ENCODE peak calls at places on chromosomes 6 and 20, in five cellular contexts. I is A549, W is astrocyte of the spinal cord, Y is heart left ventricle, X is right lobe of liver. C is an unnamed sample.

GRCh38 chr6:137904822-137905617 is 38.0 kb downstream of the TNFAIP3 start:
- DNase-seq in I (no peak), W (peak; percentile 26), Y (peak; percentile 23), X (no peak), C (no peak)

GRCh38 chr6:7176208-7176607 is 68.4 kb downstream of the RREB1 start:
- DNase-seq in I (no peak), W (no peak), Y (no peak), X (no peak), C (no peak)

GRCh38 chr20:58199058-58199457 is 29.4 kb downstream of the ANKRD60 start:
- DNase-seq in I (no peak), W (no peak), Y (peak; percentile 25), X (no peak), C (no peak)

GRCh38 chr20:58096880-58097813 is 131.3 kb downstream of the ANKRD60 start:
- DNase-seq in I (no peak), W (no peak), Y (no peak), X (no peak), C (no peak)

GRCh38 chr20:51127713-51128112 is 104.8 kb upstream of the KCNG1 start:
- DNase-seq in I (no peak), W (no peak), Y (no peak), X (no peak), C (no peak)

GRCh38 chr6:125306756-125307149 is 5.0 kb upstream of the HDDC2 start:
- DNase-seq in I (no peak), W (no peak), Y (no peak), X (no peak), C (no peak)

GRCh38 chr6:13795041-13795748 is 19.2 kb downstream of the MCUR1 start:
- DNase-seq in I (peak; percentile 72), W (peak; percentile 82), Y (peak; percentile 79), X (peak; percentile 75), C (no peak)

GRCh38 chr20:7741866-7742265 is 198.4 kb downstream of the HAO1 start:
- DNase-seq in I (no peak), W (no peak), Y (no peak), X (no peak), C (no peak)

GRCh38 chr20:48017504-48017903 is 232.2 kb upstream of the SULF2 start:
- DNase-seq in I (no peak), W (no peak), Y (no peak), X (no peak), C (no peak)

GRCh38 chr6:31559958-31560696 is 12.0 kb upstream of the LTA start:
- DNase-seq in I (peak; percentile 12), W (peak; percentile 55), Y (peak; percentile 85), X (peak; percentile 78), C (peak; percentile 39)

GRCh38 chr20:37308098-37309050 is 18.9 kb downstream of the MANBAL start:
- DNase-seq in I (no peak), W (no peak), Y (peak; percentile 39), X (no peak), C (peak; percentile 25)

GRCh38 chr20:6623989-6624388 is 143.5 kb upstream of the BMP2 start:
- DNase-seq in I (no peak), W (no peak), Y (no peak), X (no peak), C (no peak)

GRCh38 chr6:140572129-140572528 is 1197.7 kb upstream of the CITED2 start:
- DNase-seq in I (no peak), W (peak; percentile 92), Y (no peak), X (no peak), C (no peak)

GRCh38 chr6:2378891-2379652 is 133.7 kb upstream of the GMDS start:
- DNase-seq in I (peak; percentile 23), W (peak; percentile 58), Y (no peak), X (no peak), C (no peak)

GRCh38 chr20:10508468-10509251 is 73.6 kb downstream of the SLX4IP start:
- DNase-seq in I (peak; percentile 29), W (peak; percentile 54), Y (no peak), X (no peak), C (no peak)

GRCh38 chr6:145036236-145036635 is 699.1 kb downstream of the EPM2A start:
- DNase-seq in I (no peak), W (no peak), Y (no peak), X (no peak), C (no peak)

GRCh38 chr6:69775941-69776340 is 20.9 kb downstream of the LMBRD1 start:
- DNase-seq in I (no peak), W (no peak), Y (no peak), X (no peak), C (no peak)

GRCh38 chr20:10309326-10309725 is 90.7 kb downstream of the SNAP25 start:
- DNase-seq in I (peak; percentile 65), W (peak; percentile 95), Y (no peak), X (no peak), C (no peak)

GRCh38 chr20:43953919-43954617 is 39.4 kb downstream of the TOX2 start:
- DNase-seq in I (no peak), W (peak; percentile 38), Y (no peak), X (no peak), C (no peak)

GRCh38 chr20:2745936-2746635 is 53.5 kb downstream of the EBF4 start:
- DNase-seq in I (no peak), W (no peak), Y (no peak), X (no peak), C (no peak)

GRCh38 chr6:161836643-161837448 is 563.0 kb upstream of the AGPAT4 start:
- DNase-seq in I (peak; percentile 19), W (peak; percentile 29), Y (no peak), X (no peak), C (no peak)
- TF ChIP-seq CTCF in I (peak; percentile 58), W (peak; percentile 64), Y (peak; percentile 49), X (peak; percentile 61), C (peak; percentile 87)

GRCh38 chr6:12039540-12040459 is 27.7 kb downstream of the HIVEP1 start:
- DNase-seq in I (no peak), W (no peak), Y (no peak), X (no peak), C (no peak)
- TF ChIP-seq CTCF in I (no peak), W (no peak), Y (no peak), X (no peak), C (peak; percentile 59)

DNA sequence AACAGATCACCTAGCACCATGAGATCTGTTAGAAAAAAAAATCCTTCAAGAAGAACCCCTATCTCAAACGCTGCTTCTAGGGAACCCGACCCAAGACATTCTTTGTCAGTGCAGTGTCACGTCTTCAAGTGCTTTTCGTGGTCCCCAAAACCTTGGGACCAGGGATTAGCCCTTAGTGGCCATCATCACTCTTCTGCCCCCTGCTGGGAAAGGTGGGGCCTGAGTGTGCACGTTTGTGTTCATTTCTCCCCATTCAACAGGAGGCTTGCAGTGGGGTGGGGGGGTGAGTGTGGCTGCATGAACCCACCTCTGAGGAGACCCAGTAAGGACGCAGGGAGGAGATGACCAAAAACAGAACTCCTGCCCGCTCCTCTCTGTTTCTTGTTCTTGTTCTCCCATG is 218.2 kb upstream of the RNF24 start:
- DNase-seq in I (no peak), W (no peak), Y (no peak), X (no peak), C (no peak)
- TF ChIP-seq CTCF in I (no peak), W (peak; percentile 11), Y (no peak), X (no peak), C (peak; percentile 10)

GRCh38 chr6:43996614-43997341 is 130.5 kb downstream of the MRPL14 start:
- DNase-seq in I (no peak), W (no peak), Y (no peak), X (no peak), C (no peak)
- TF ChIP-seq CTCF in I (no peak), W (no peak), Y (no peak), X (no peak), C (no peak)

DNA sequence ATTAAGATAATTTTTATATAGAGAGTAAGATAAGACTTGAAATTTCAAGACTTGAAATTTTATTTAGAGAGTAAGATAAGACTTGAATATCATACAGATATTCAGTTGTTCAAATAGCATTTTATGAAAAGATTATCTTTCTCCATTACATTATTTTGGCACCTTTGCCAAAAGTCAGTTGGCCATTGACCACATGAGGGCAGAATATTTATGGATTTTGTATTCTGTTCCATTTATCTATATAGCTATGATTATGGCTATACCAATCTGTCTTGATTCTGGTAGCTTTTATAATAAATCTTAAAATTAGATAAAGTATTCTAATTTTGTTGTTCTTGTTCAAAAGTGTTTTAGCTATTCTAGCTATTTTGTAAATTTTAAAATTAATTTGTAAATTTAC is 537.9 kb upstream of the GJE1 start:
- DNase-seq in I (no peak), W (no peak), Y (no peak), X (no peak), C (no peak)
- TF ChIP-seq CTCF in I (no peak), W (no peak), Y (no peak), X (no peak), C (peak; percentile 66)

C was measured in chondrocyte.